ENCODE peak calls at places on chromosomes 3 and 15, in eight cellular contexts. P is upper lobe of right lung; C is stimulated activated CD4-positive, alpha-beta T cell treated with anti-CD3 and anti-CD28 coated beads, Interleukin-12 subunit alpha, Interleukin-12 subunit beta, amount 100 ng/mL, for 4 hours; N is endothelial cell; Z is hypothalamus; O is DMS153; I is H54; X is ELF-1. J is an unnamed sample.

GRCh38 chr3:186105543-186105942 is 3.3 kb downstream of the ETV5 start:
- DNase-seq in P (no peak), C (no peak), N (no peak), Z (no peak), O (no peak), I (no peak), X (no peak), J (no peak)

GRCh38 chr3:71488882-71489281 is 94.6 kb downstream of the FOXP1 start:
- DNase-seq in P (no peak), C (no peak), N (no peak), Z (no peak), O (no peak), I (no peak), X (no peak), J (no peak)

GRCh38 chr15:66023322-66023972 is 154.2 kb downstream of the RAB11A start:
- DNase-seq in P (no peak), C (no peak), N (no peak), Z (peak), O (no peak), I (no peak), X (no peak), J (peak)

GRCh38 chr3:172355836-172356235 is 92.4 kb downstream of the GHSR start:
- DNase-seq in P (no peak), C (no peak), N (no peak), Z (no peak), O (no peak), I (peak), X (no peak), J (no peak)

GRCh38 chr3:157999246-157999645 is 107.0 kb downstream of the SHOX2 start:
- DNase-seq in P (no peak), C (no peak), N (no peak), Z (no peak), O (peak), I (no peak), X (no peak), J (no peak)

GRCh38 chr3:87287025-87287424 is 10.6 kb upstream of the POU1F1 start:
- DNase-seq in P (no peak), C (no peak), N (no peak), Z (no peak), O (no peak), I (peak), X (no peak), J (no peak)

GRCh38 chr3:185732782-185733181 is 92.1 kb downstream of the IGF2BP2 start:
- DNase-seq in P (no peak), C (no peak), N (no peak), Z (no peak), O (no peak), I (peak), X (no peak), J (no peak)

GRCh38 chr15:70430029-70430428 is 332.3 kb upstream of the TLE3 start:
- DNase-seq in P (no peak), C (no peak), N (no peak), Z (no peak), O (no peak), I (no peak), X (no peak), J (no peak)

GRCh38 chr3:72661115-72661457 is 187.2 kb downstream of the SHQ1 start:
- DNase-seq in P (peak), C (no peak), N (no peak), Z (peak), O (peak), I (peak), X (no peak), J (no peak)

GRCh38 chr3:124019291-124019690 is 27.4 kb upstream of the ROPN1 start:
- DNase-seq in P (no peak), C (no peak), N (no peak), Z (no peak), O (no peak), I (no peak), X (no peak), J (no peak)

GRCh38 chr3:140443073-140443472 is 234.8 kb upstream of the TRIM42 start:
- DNase-seq in P (no peak), C (no peak), N (no peak), Z (no peak), O (no peak), I (no peak), X (no peak), J (no peak)

GRCh38 chr15:57217716-57218598 is 158.3 kb upstream of the CGNL1 start:
- DNase-seq in P (no peak), C (no peak), N (no peak), Z (no peak), O (no peak), I (no peak), X (no peak), J (peak)

GRCh38 chr3:50562866-50563265 is 4.7 kb downstream of the C3orf18 start:
- DNase-seq in P (no peak), C (no peak), N (no peak), Z (no peak), O (no peak), I (peak), X (no peak), J (no peak)

J was measured in neural progenitor cell.